ENCODE peak calls at places on chromosomes 6 and 20, in five cellular contexts. Q, B, G, M and E are unnamed samples.

GRCh38 chr20:15561707-15562106 is 1011.5 kb downstream of the KIF16B start:
- DNase-seq in M (no peak), B (no peak), G (no peak), Q (no peak), E (no peak)

GRCh38 chr6:2157441-2158127 is 87.8 kb downstream of the GMDS start:
- DNase-seq in Q (no peak), B (no peak), M (no peak), G (no peak), E (no peak)

GRCh38 chr20:45429618-45430017 is 13.7 kb downstream of the PIGT start:
- DNase-seq in G (no peak), M (no peak), B (no peak), Q (no peak), E (no peak)

GRCh38 chr20:38609828-38610227 is 8.2 kb downstream of the ARHGAP40 start:
- DNase-seq in Q (no peak), M (no peak), G (no peak), B (no peak), E (no peak)

GRCh38 chr6:158068893-158069799 is 87.5 kb downstream of the SYNJ2 start:
- DNase-seq in Q (no peak), M (peak; percentile 89), G (no peak), B (peak; percentile 66), E (no peak)

GRCh38 chr20:41169184-41169690 is 31.9 kb downstream of the PLCG1 start:
- DNase-seq in B (no peak), M (no peak), Q (no peak), G (no peak), E (no peak)

GRCh38 chr6:168915855-168916254 is 337.8 kb downstream of the THBS2 start:
- DNase-seq in B (no peak), G (no peak), Q (no peak), M (no peak), E (no peak)

GRCh38 chr6:113636357-113636824 is 220.8 kb upstream of the MARCKS start:
- DNase-seq in Q (no peak), G (no peak), M (no peak), B (no peak), E (no peak)

GRCh38 chr6:41208439-41209106 is 7.6 kb upstream of the TREML2 start:
- DNase-seq in B (no peak), M (no peak), Q (no peak), G (no peak), E (no peak)

GRCh38 chr20:44017905-44018683 is 103.4 kb downstream of the TOX2 start:
- DNase-seq in Q (no peak), B (peak; percentile 59), G (no peak), M (no peak), E (peak; percentile 48)

GRCh38 chr6:112037783-112038216 is 16.1 kb upstream of the CCN6 start:
- DNase-seq in G (no peak), B (peak; percentile 71), Q (no peak), M (no peak), E (no peak)

GRCh38 chr6:151240861-151241642 is 1.3 kb downstream of the AKAP12 start:
- DNase-seq in G (no peak), Q (no peak), M (peak; percentile 74), B (peak; percentile 20), E (no peak)

GRCh38 chr6:14584450-14584849 is 466.9 kb downstream of the CD83 start:
- DNase-seq in M (no peak), Q (no peak), G (no peak), B (no peak), E (no peak)

GRCh38 chr6:568085-568484 is 88.8 kb downstream of the HUS1B start:
- DNase-seq in Q (no peak), M (no peak), B (no peak), G (no peak), E (no peak)

GRCh38 chr6:2876210-2877056 is 26.7 kb downstream of the SERPINB9 start:
- DNase-seq in M (peak; percentile 86), B (peak; percentile 94), Q (no peak), G (no peak), E (peak; percentile 68)

GRCh38 chr6:43834528-43835145 is 64.6 kb downstream of the VEGFA start:
- DNase-seq in Q (no peak), B (no peak), G (no peak), M (no peak), E (no peak)

GRCh38 chr6:43833996-43834390 is 64.0 kb downstream of the VEGFA start:
- DNase-seq in G (no peak), M (no peak), B (no peak), Q (no peak), E (no peak)

GRCh38 chr6:43835872-43836419 is 65.9 kb downstream of the VEGFA start:
- DNase-seq in B (no peak), G (no peak), Q (no peak), M (no peak), E (no peak)

GRCh38 chr6:43831211-43831610 is 61.2 kb downstream of the VEGFA start:
- DNase-seq in Q (no peak), G (no peak), B (no peak), M (no peak), E (no peak)

DNA sequence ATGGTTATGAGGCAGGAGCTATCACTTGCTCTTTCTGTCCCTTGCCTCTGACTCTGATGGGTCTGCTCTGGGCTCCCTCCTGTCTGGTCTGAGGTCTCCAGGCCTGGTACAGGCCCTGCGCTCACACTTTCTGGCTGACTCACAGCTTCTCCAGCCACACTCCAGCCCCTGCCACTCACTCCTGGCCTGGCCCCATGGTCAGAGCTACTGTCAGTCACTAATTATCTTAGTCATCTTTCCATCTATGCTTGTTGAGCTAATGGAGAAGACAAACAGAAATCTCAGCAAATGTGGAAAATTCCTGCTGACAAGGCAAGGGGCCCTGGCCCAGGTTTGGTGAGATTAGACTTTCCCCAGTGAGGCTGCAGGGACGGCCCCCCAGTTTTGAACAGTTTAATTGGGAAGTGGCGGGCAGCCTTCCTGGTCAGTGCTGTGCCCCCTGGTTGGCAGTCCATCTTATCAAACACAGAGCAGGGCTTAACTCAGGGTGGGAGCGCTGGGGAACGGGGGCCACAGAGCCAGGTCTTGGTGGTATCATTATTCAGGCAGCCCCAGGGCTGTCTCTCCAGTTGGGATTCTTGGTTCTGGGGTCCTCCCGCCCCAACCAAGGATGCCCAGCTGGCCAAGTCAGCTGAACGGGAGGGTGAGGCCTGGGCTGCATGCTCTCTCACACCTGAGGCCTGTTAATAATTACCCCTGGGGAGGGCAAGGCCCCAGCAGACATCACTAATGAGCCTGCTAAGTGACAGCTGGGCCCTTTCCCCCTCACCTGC is 63.4 kb downstream of the VEGFA start:
- DNase-seq in M (no peak), B (peak; percentile 49), Q (no peak), G (no peak), E (no peak)
- H3K27ac ChIP-seq in M (no peak overlapping the region), B (no peak overlapping the region), Q (no peak overlapping the region), G (no peak overlapping the region), E (no peak overlapping the region)

GRCh38 chr6:116004841-116005507 is 55.7 kb downstream of the FRK start:
- DNase-seq in G (no peak), B (no peak), Q (no peak), M (no peak), E (no peak)
- H3K27ac ChIP-seq in G (no peak overlapping the region), B (no peak overlapping the region), Q (no peak overlapping the region), M (no peak overlapping the region), E (no peak overlapping the region)

GRCh38 chr6:155402656-155403304 is 52.9 kb downstream of the NOX3 start:
- DNase-seq in G (no peak), Q (no peak), M (no peak), B (no peak), E (no peak)
- H3K27ac ChIP-seq in G (no peak overlapping the region), Q (no peak overlapping the region), M (no peak overlapping the region), B (no peak overlapping the region), E (no peak overlapping the region)

DNA sequence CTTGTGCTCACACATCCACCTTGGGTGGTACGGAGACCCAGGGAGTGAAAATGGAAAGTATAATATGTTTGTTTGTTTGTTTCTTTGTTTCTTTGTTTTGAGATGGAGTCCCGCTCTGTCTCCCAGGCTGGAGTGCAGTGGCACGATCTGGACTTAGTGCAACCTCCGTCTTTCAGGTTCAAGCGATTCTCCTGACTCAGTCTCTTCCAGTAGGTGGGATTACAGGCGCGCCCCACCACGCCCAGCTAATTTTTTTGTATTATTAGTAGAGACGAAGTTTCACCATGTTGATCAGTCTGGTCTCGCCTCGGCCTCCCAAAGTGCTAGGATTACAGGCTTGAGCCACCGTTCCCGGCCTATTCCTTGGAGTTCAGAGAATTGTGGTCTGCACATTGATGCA is 115.4 kb downstream of the TRIM27 start:
- DNase-seq in M (no peak), Q (no peak), B (no peak), G (no peak), E (no peak)
- H3K27ac ChIP-seq in M (no peak overlapping the region), Q (no peak overlapping the region), B (no peak overlapping the region), G (no peak overlapping the region), E (no peak overlapping the region)

GRCh38 chr6:144150673-144151009 is 324 bp downstream of the STX11 start:
- DNase-seq in G (no peak), M (no peak), Q (peak; percentile 49), B (no peak), E (no peak)
- H3K27ac ChIP-seq in G (peak overlapping the region; percentile 18), M (peak overlapping the region; percentile 68), Q (peak overlapping the region; percentile 80), B (peak overlapping the region; percentile 78), E (no peak overlapping the region)

DNA sequence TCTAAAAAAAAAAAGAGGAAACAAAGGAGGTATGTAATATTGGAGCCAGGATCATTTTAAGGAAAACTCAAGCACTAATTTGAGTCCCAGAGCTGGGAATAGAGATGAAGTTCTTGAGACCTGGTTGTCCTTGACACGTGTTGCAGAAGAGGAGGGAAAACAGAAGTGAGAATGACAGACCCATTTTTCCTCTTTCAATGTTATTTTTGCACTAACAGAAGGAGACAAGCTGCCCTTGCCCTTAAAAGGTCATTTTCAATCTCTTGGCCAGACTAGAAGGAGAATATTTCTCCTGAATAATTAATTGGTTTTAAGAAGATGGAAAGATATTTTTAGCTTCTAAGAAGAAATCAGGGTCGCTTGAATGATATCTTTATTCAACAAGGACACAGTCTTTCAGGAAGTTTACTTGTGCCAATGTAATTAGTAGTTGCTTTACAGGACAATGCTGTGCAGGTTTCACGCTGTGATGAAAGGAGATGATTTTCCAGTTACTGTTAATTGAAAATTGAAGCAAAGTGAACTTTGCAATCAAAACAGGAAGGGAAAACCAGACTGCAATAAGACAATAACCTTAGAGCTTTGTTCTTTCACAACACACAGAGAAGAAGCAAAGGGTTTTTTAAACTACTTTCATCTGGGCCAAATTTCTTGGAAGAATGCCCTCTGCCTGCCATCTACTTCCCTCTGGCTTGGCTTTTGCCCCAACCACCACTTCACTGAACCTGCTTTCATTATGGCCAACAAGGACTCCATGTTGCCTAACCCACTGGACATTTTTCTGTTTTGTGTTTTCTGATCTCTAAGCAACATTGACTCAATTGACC is 107.8 kb upstream of the SHLD1 start:
- DNase-seq in M (no peak), G (no peak), B (peak; percentile 75), Q (no peak), E (no peak)
- H3K27ac ChIP-seq in M (peak overlapping the region; percentile 65), G (no peak overlapping the region), B (peak overlapping the region; percentile 78), Q (no peak overlapping the region), E (peak overlapping the region; percentile 19)

GRCh38 chr6:127938701-127939100 is 37.8 kb upstream of the THEMIS start:
- DNase-seq in M (no peak), G (no peak), B (no peak), Q (no peak), E (no peak)

GRCh38 chr6:127937102-127937501 is 36.2 kb upstream of the THEMIS start:
- DNase-seq in G (no peak), Q (no peak), B (no peak), M (no peak), E (no peak)

GRCh38 chr6:127939442-127940066 is 38.7 kb upstream of the THEMIS start:
- DNase-seq in Q (no peak), G (no peak), B (no peak), M (no peak), E (no peak)

GRCh38 chr6:127941228-127941627 is 40.4 kb upstream of the THEMIS start:
- DNase-seq in G (no peak), Q (no peak), M (no peak), B (no peak), E (no peak)

GRCh38 chr6:127937747-127938146 is 36.9 kb upstream of the THEMIS start:
- DNase-seq in G (no peak), M (no peak), Q (no peak), B (no peak), E (no peak)
- H3K27ac ChIP-seq in G (no peak overlapping the region), M (no peak overlapping the region), Q (no peak overlapping the region), B (no peak overlapping the region), E (no peak overlapping the region)